ENCODE peak calls at places on chromosomes 12 and 14, in seven cellular contexts. H is colonic mucosa; V is GOT3; U is activated CD8-positive, alpha-beta memory T cell treated with anti-CD3 and anti-CD28 coated beads, Interleukin-2, amount 50 U/mL, for 4 hours; B is iPS-NIHi11; I is CD4-positive, alpha-beta memory T cell; D is NCI-H446 treated with DMSO at 0.1 percent for 48 hours. W is an unnamed sample.
A peak's percentile ranks its signal among the peaks of the same experiment; 100 is the strongest.

GRCh38 chr12:1594045-1594294 is 411 bp downstream of the FBXL14 start:
- DNase-seq in H (peak; percentile 65), V (no peak), U (no peak), B (peak; percentile 74), I (no peak), D (no peak), W (peak; percentile 68)

GRCh38 chr12:18239561-18239960 is 21.8 kb upstream of the PIK3C2G start:
- DNase-seq in H (no peak), V (no peak), U (no peak), B (no peak), I (no peak), D (no peak), W (no peak)

GRCh38 chr14:75661499-75661814 is 411 bp downstream of the TTLL5 start:
- DNase-seq in H (no peak), V (no peak), U (no peak), B (no peak), I (no peak), D (no peak), W (no peak)

GRCh38 chr14:21965042-21965441 is 291.4 kb upstream of the OR4E1 start:
- DNase-seq in H (no peak), V (no peak), U (peak; percentile 34), B (no peak), I (peak; percentile 62), D (no peak), W (peak; percentile 4)

GRCh38 chr14:23559010-23559920 is 3.2 kb downstream of the THTPA start:
- DNase-seq in H (peak; percentile 49), V (no peak), U (peak; percentile 72), B (peak; percentile 64), I (peak; percentile 54), D (no peak), W (peak; percentile 42)

GRCh38 chr14:20976291-20976690 is 13.5 kb upstream of the METTL17 start:
- DNase-seq in H (no peak), V (no peak), U (no peak), B (no peak), I (no peak), D (no peak), W (no peak)

GRCh38 chr12:76219806-76220205 is 128.4 kb downstream of the BBS10 start:
- DNase-seq in H (no peak), V (no peak), U (no peak), B (no peak), I (no peak), D (no peak), W (no peak)

GRCh38 chr12:65567820-65568219 is 256.5 kb upstream of the HMGA2 start:
- DNase-seq in H (no peak), V (no peak), U (no peak), B (peak; percentile 20), I (no peak), D (no peak), W (no peak)

GRCh38 chr12:81759215-81759991 is at the start of gene PPFIA2:
- DNase-seq in H (peak; percentile 18), V (no peak), U (no peak), B (peak; percentile 51), I (peak; percentile 15), D (peak; percentile 66), W (no peak)

GRCh38 chr12:67885370-67886169 is 103.7 kb upstream of the IFNG-AS1 start:
- DNase-seq in H (no peak), V (no peak), U (no peak), B (no peak), I (no peak), D (no peak), W (no peak)

GRCh38 chr12:90058721-90059120 is 350.1 kb upstream of the ATP2B1 start:
- DNase-seq in H (no peak), V (no peak), U (no peak), B (no peak), I (no peak), D (no peak), W (no peak)

GRCh38 chr12:30529489-30530269 is 166.0 kb downstream of the IPO8 start:
- DNase-seq in H (no peak), V (no peak), U (no peak), B (no peak), I (no peak), D (no peak), W (no peak)

GRCh38 chr14:33592298-33592697 is 358.6 kb downstream of the EGLN3 start:
- DNase-seq in H (no peak), V (no peak), U (no peak), B (no peak), I (no peak), D (no peak), W (no peak)

GRCh38 chr14:32087173-32087861 is 10.2 kb downstream of the ARHGAP5 start:
- DNase-seq in H (no peak), V (no peak), U (no peak), B (peak; percentile 9), I (no peak), D (peak; percentile 26), W (no peak)

GRCh38 chr12:8709124-8709830 is 11.5 kb downstream of the RIMKLB start:
- DNase-seq in H (peak; percentile 31), V (no peak), U (no peak), B (no peak), I (no peak), D (no peak), W (peak; percentile 84)

GRCh38 chr14:22304324-22304723 is 284.7 kb downstream of the DAD1 start:
- DNase-seq in H (no peak), V (no peak), U (no peak), B (no peak), I (no peak), D (no peak), W (no peak)

GRCh38 chr14:54435500-54435981 is 5.6 kb downstream of the CNIH1 start:
- DNase-seq in H (no peak), V (no peak), U (no peak), B (no peak), I (no peak), D (no peak), W (peak; percentile 25)

W was measured in small intestine.